ENCODE peak calls at places on chromosomes 12 and 14, in four cellular contexts. X is astrocyte of the cerebellum, C is GM23338, D is GM13976. O is an unnamed sample.

GRCh38 chr12:52873832-52874572 is 25.2 kb upstream of the KRT78 start:
- DNase-seq in D (no peak), C (peak), X (peak), O (peak)

GRCh38 chr14:64948612-64949210 is 6.2 kb upstream of the GPX2 start:
- DNase-seq in C (no peak), X (no peak), D (no peak), O (no peak)

GRCh38 chr14:64507376-64508156 is 3.0 kb downstream of the ZBTB1 start:
- DNase-seq in C (no peak), D (no peak), X (no peak), O (no peak)

GRCh38 chr12:57844725-57845477 is 1.6 kb downstream of the CTDSP2 start:
- DNase-seq in X (no peak), D (peak), C (peak), O (peak)

GRCh38 chr14:23058654-23059504 is 1.6 kb upstream of the CDH24 start:
- DNase-seq in X (no peak), C (peak), D (peak), O (no peak)

GRCh38 chr14:52862652-52863338 is 71.4 kb upstream of the GNPNAT1 start:
- DNase-seq in X (peak), C (no peak), D (no peak), O (peak)

GRCh38 chr14:105377555-105378182 is 20.7 kb upstream of the TEX22 start:
- DNase-seq in D (no peak), C (peak), X (no peak), O (no peak)

GRCh38 chr14:32588448-32589320 is 259.6 kb downstream of the AKAP6 start:
- DNase-seq in X (peak), C (peak), D (peak), O (no peak)

GRCh38 chr12:51388066-51388799 is 3.0 kb downstream of the GALNT6 start:
- DNase-seq in X (peak), C (peak), D (no peak), O (no peak)

GRCh38 chr12:33253123-33253522 is 186.5 kb downstream of the SYT10 start:
- DNase-seq in C (no peak), X (no peak), D (no peak), O (no peak)

GRCh38 chr12:27549801-27550652 is 26.0 kb downstream of the PPFIBP1 start:
- DNase-seq in D (no peak), C (peak), X (peak), O (peak)

GRCh38 chr12:28817524-28817923 is 331.6 kb upstream of the FAR2 start:
- DNase-seq in X (no peak), C (peak), D (no peak), O (no peak)

GRCh38 chr14:61368061-61368710 is 46.8 kb downstream of the PRKCH start:
- DNase-seq in D (no peak), C (no peak), X (no peak), O (no peak)

GRCh38 chr12:58833844-58834243 is 86.5 kb downstream of the LRIG3 start:
- DNase-seq in X (no peak), C (no peak), D (no peak), O (no peak)

GRCh38 chr12:109544955-109545531 is 28.3 kb downstream of the MMAB start:
- DNase-seq in C (no peak), X (no peak), D (no peak), O (no peak)

GRCh38 chr12:115174928-115175327 is 491.0 kb upstream of the TBX3 start:
- DNase-seq in D (no peak), X (no peak), C (no peak), O (no peak)

GRCh38 chr12:2354151-2354991 is 301.6 kb downstream of the CACNA1C start:
- DNase-seq in C (no peak), D (no peak), X (peak), O (no peak)